ENCODE peak calls at places on chromosome 16, in eight cellular contexts. H, I, G, O, R, N, V and Q are unnamed samples.

GRCh38 chr16:22719945-22720344 is 94.0 kb upstream of the HS3ST2 start:
- DNase-seq in G (no peak), R (no peak), V (no peak), N (no peak), O (no peak), I (no peak), H (no peak), Q (no peak)

GRCh38 chr16:81885976-81886586 is 107.0 kb downstream of the PLCG2 start:
- DNase-seq in R (peak; percentile 62), H (no peak), O (no peak), G (no peak), N (no peak), I (no peak), V (peak; percentile 38), Q (no peak)

GRCh38 chr16:8768701-8769100 is 28.7 kb downstream of the TMEM186 start:
- DNase-seq in G (no peak), V (no peak), H (no peak), R (no peak), N (no peak), O (no peak), I (no peak), Q (no peak)

GRCh38 chr16:56970934-56971767 is 9.4 kb downstream of the CETP start:
- DNase-seq in R (no peak), N (no peak), H (no peak), I (no peak), G (no peak), V (no peak), O (no peak), Q (no peak)

GRCh38 chr16:66662445-66663194 is 33.9 kb downstream of the CMTM4 start:
- DNase-seq in V (peak; percentile 60), G (no peak), N (no peak), I (no peak), R (peak; percentile 41), O (no peak), H (no peak), Q (no peak)

GRCh38 chr16:1772362-1772907 is at the start of gene EME2:
- DNase-seq in G (peak; percentile 38), R (peak; percentile 38), V (no peak), N (no peak), I (no peak), O (no peak), H (peak; percentile 38), Q (no peak)

GRCh38 chr16:31215287-31216115 is 1.4 kb downstream of the PYDC1 start:
- DNase-seq in I (no peak), G (no peak), O (no peak), V (peak; percentile 56), N (peak; percentile 64), R (peak; percentile 93), H (no peak), Q (no peak)

GRCh38 chr16:30885196-30885595 is 8.7 kb downstream of the BCL7C start:
- DNase-seq in O (no peak), N (no peak), H (no peak), R (no peak), I (no peak), V (no peak), G (no peak), Q (no peak)

GRCh38 chr16:86531193-86531550 is 20.8 kb downstream of the FOXF1 start:
- DNase-seq in G (no peak), V (peak; percentile 55), H (no peak), N (no peak), O (no peak), I (no peak), R (no peak), Q (no peak)

GRCh38 chr16:10558305-10558704 is 22.1 kb downstream of the EMP2 start:
- DNase-seq in G (no peak), H (no peak), V (no peak), R (no peak), I (no peak), N (peak; percentile 40), O (no peak), Q (no peak)

GRCh38 chr16:19006446-19007315 is 22.9 kb downstream of the TMC7 start:
- DNase-seq in R (no peak), I (no peak), H (no peak), N (no peak), G (no peak), V (no peak), O (no peak), Q (no peak)

GRCh38 chr16:58121132-58121531 is 8.0 kb downstream of the CFAP20 start:
- DNase-seq in N (no peak), I (no peak), V (no peak), R (no peak), O (no peak), G (no peak), H (no peak), Q (no peak)

GRCh38 chr16:66478733-66479511 is 51.8 kb downstream of the BEAN1 start:
- DNase-seq in I (peak; percentile 71), H (peak; percentile 64), G (peak; percentile 79), O (no peak), R (peak; percentile 78), V (peak; percentile 62), N (peak; percentile 81), Q (no peak)

GRCh38 chr16:88465387-88465983 is 12.4 kb downstream of the ZFPM1 start:
- DNase-seq in N (no peak), H (no peak), R (no peak), V (no peak), G (no peak), O (no peak), I (no peak), Q (no peak)

GRCh38 chr16:12763517-12763916 is 40.2 kb downstream of the CPPED1 start:
- DNase-seq in I (no peak), G (no peak), O (no peak), V (peak; percentile 60), N (peak; percentile 70), H (no peak), R (no peak), Q (no peak)

GRCh38 chr16:53435066-53435688 is 906 bp downstream of the RBL2 start:
- DNase-seq in I (peak; percentile 49), H (peak; percentile 69), N (peak; percentile 79), G (peak; percentile 40), V (peak; percentile 90), O (peak; percentile 39), R (peak; percentile 83), Q (peak; percentile 12)